ENCODE peak calls at places on chromosomes 3 and 15, in eight cellular contexts. One of them, this sample, is unnamed.

GRCh38 chr15:73650387-73651126 is 17.4 kb upstream of the NPTN start:
- DNase-seq in fibroblast of pulmonary artery: peak; percentile 84
- DNase-seq in adipocyte: peak; percentile 90
- DNase-seq in COR-L47: no peak
- DNase-seq in neuronal stem cell: no peak
- DNase-seq in HFFc6: peak; percentile 41
- DNase-seq in activated effector memory CD4-positive, alpha-beta T cell treated with Interleukin-2 at 50 U/mL for 16 hours: no peak
- DNase-seq in NCI-H1694 treated with DMSO at 0.1 percent for 48 hours: no peak
- DNase-seq in this sample: no peak

GRCh38 chr3:63964287-63965073 is 52.3 kb upstream of the SCAANT1 start:
- DNase-seq in fibroblast of pulmonary artery: no peak
- DNase-seq in adipocyte: no peak
- DNase-seq in COR-L47: no peak
- DNase-seq in neuronal stem cell: no peak
- DNase-seq in HFFc6: no peak
- DNase-seq in activated effector memory CD4-positive, alpha-beta T cell treated with Interleukin-2 at 50 U/mL for 16 hours: no peak
- DNase-seq in NCI-H1694 treated with DMSO at 0.1 percent for 48 hours: no peak
- DNase-seq in this sample: no peak

GRCh38 chr3:143294183-143294582 is 174.6 kb downstream of the CHST2 start:
- DNase-seq in fibroblast of pulmonary artery: no peak
- DNase-seq in adipocyte: no peak
- DNase-seq in COR-L47: no peak
- DNase-seq in neuronal stem cell: no peak
- DNase-seq in HFFc6: no peak
- DNase-seq in activated effector memory CD4-positive, alpha-beta T cell treated with Interleukin-2 at 50 U/mL for 16 hours: no peak
- DNase-seq in NCI-H1694 treated with DMSO at 0.1 percent for 48 hours: no peak
- DNase-seq in this sample: no peak

GRCh38 chr3:49841126-49841525 is 15.2 kb downstream of the TRAIP start:
- DNase-seq in fibroblast of pulmonary artery: peak; percentile 44
- DNase-seq in adipocyte: peak; percentile 12
- DNase-seq in COR-L47: no peak
- DNase-seq in neuronal stem cell: peak; percentile 15
- DNase-seq in HFFc6: peak; percentile 8
- DNase-seq in activated effector memory CD4-positive, alpha-beta T cell treated with Interleukin-2 at 50 U/mL for 16 hours: no peak
- DNase-seq in NCI-H1694 treated with DMSO at 0.1 percent for 48 hours: peak; percentile 0
- DNase-seq in this sample: no peak

GRCh38 chr3:174325834-174326705 is 533.1 kb upstream of the NAALADL2 start:
- DNase-seq in fibroblast of pulmonary artery: peak; percentile 25
- DNase-seq in adipocyte: peak; percentile 83
- DNase-seq in COR-L47: no peak
- DNase-seq in neuronal stem cell: no peak
- DNase-seq in HFFc6: peak; percentile 82
- DNase-seq in activated effector memory CD4-positive, alpha-beta T cell treated with Interleukin-2 at 50 U/mL for 16 hours: no peak
- DNase-seq in NCI-H1694 treated with DMSO at 0.1 percent for 48 hours: no peak
- DNase-seq in this sample: no peak

GRCh38 chr3:48402907-48403306 is 27.0 kb downstream of the PLXNB1 start:
- DNase-seq in fibroblast of pulmonary artery: no peak
- DNase-seq in adipocyte: no peak
- DNase-seq in COR-L47: no peak
- DNase-seq in neuronal stem cell: no peak
- DNase-seq in HFFc6: no peak
- DNase-seq in activated effector memory CD4-positive, alpha-beta T cell treated with Interleukin-2 at 50 U/mL for 16 hours: no peak
- DNase-seq in NCI-H1694 treated with DMSO at 0.1 percent for 48 hours: no peak
- DNase-seq in this sample: no peak

GRCh38 chr3:177777699-177778098 is 580.4 kb upstream of the TBL1XR1 start:
- DNase-seq in fibroblast of pulmonary artery: peak; percentile 55
- DNase-seq in adipocyte: no peak
- DNase-seq in COR-L47: peak; percentile 67
- DNase-seq in neuronal stem cell: peak; percentile 15
- DNase-seq in HFFc6: peak; percentile 45
- DNase-seq in activated effector memory CD4-positive, alpha-beta T cell treated with Interleukin-2 at 50 U/mL for 16 hours: peak; percentile 12
- DNase-seq in NCI-H1694 treated with DMSO at 0.1 percent for 48 hours: peak; percentile 34
- DNase-seq in this sample: no peak

GRCh38 chr3:123733805-123734526 is 149.1 kb upstream of the HACD2 start:
- DNase-seq in fibroblast of pulmonary artery: peak; percentile 48
- DNase-seq in adipocyte: peak; percentile 50
- DNase-seq in COR-L47: no peak
- DNase-seq in neuronal stem cell: no peak
- DNase-seq in HFFc6: peak; percentile 92
- DNase-seq in activated effector memory CD4-positive, alpha-beta T cell treated with Interleukin-2 at 50 U/mL for 16 hours: no peak
- DNase-seq in NCI-H1694 treated with DMSO at 0.1 percent for 48 hours: no peak
- DNase-seq in this sample: no peak

GRCh38 chr3:99503350-99503749 is 135.0 kb upstream of the COL8A1 start:
- DNase-seq in fibroblast of pulmonary artery: peak; percentile 50
- DNase-seq in adipocyte: no peak
- DNase-seq in COR-L47: no peak
- DNase-seq in neuronal stem cell: no peak
- DNase-seq in HFFc6: no peak
- DNase-seq in activated effector memory CD4-positive, alpha-beta T cell treated with Interleukin-2 at 50 U/mL for 16 hours: no peak
- DNase-seq in NCI-H1694 treated with DMSO at 0.1 percent for 48 hours: no peak
- DNase-seq in this sample: no peak

GRCh38 chr3:85252686-85253085 is 293.9 kb downstream of the CADM2 start:
- DNase-seq in fibroblast of pulmonary artery: no peak
- DNase-seq in adipocyte: no peak
- DNase-seq in COR-L47: no peak
- DNase-seq in neuronal stem cell: no peak
- DNase-seq in HFFc6: no peak
- DNase-seq in activated effector memory CD4-positive, alpha-beta T cell treated with Interleukin-2 at 50 U/mL for 16 hours: no peak
- DNase-seq in NCI-H1694 treated with DMSO at 0.1 percent for 48 hours: no peak
- DNase-seq in this sample: no peak

GRCh38 chr3:159882784-159883779 is 105.6 kb upstream of the IL12A start:
- DNase-seq in fibroblast of pulmonary artery: peak; percentile 32
- DNase-seq in adipocyte: peak; percentile 58
- DNase-seq in COR-L47: peak; percentile 30
- DNase-seq in neuronal stem cell: no peak
- DNase-seq in HFFc6: peak; percentile 76
- DNase-seq in activated effector memory CD4-positive, alpha-beta T cell treated with Interleukin-2 at 50 U/mL for 16 hours: no peak
- DNase-seq in NCI-H1694 treated with DMSO at 0.1 percent for 48 hours: no peak
- DNase-seq in this sample: no peak

GRCh38 chr3:85939026-85939616 is 980.3 kb downstream of the CADM2 start:
- DNase-seq in fibroblast of pulmonary artery: peak; percentile 8
- DNase-seq in adipocyte: no peak
- DNase-seq in COR-L47: peak; percentile 43
- DNase-seq in neuronal stem cell: no peak
- DNase-seq in HFFc6: no peak
- DNase-seq in activated effector memory CD4-positive, alpha-beta T cell treated with Interleukin-2 at 50 U/mL for 16 hours: no peak
- DNase-seq in NCI-H1694 treated with DMSO at 0.1 percent for 48 hours: peak; percentile 2
- DNase-seq in this sample: no peak

GRCh38 chr3:195097331-195098255 is 173.4 kb downstream of the XXYLT1 start:
- DNase-seq in fibroblast of pulmonary artery: no peak
- DNase-seq in adipocyte: no peak
- DNase-seq in COR-L47: no peak
- DNase-seq in neuronal stem cell: no peak
- DNase-seq in HFFc6: no peak
- DNase-seq in activated effector memory CD4-positive, alpha-beta T cell treated with Interleukin-2 at 50 U/mL for 16 hours: no peak
- DNase-seq in NCI-H1694 treated with DMSO at 0.1 percent for 48 hours: no peak
- DNase-seq in this sample: no peak

GRCh38 chr3:55494976-55495375 is 7.9 kb upstream of the WNT5A start:
- DNase-seq in fibroblast of pulmonary artery: no peak
- DNase-seq in adipocyte: no peak
- DNase-seq in COR-L47: no peak
- DNase-seq in neuronal stem cell: no peak
- DNase-seq in HFFc6: no peak
- DNase-seq in activated effector memory CD4-positive, alpha-beta T cell treated with Interleukin-2 at 50 U/mL for 16 hours: no peak
- DNase-seq in NCI-H1694 treated with DMSO at 0.1 percent for 48 hours: no peak
- DNase-seq in this sample: no peak

GRCh38 chr3:16048435-16049318 is 125.8 kb upstream of the GALNT15 start:
- DNase-seq in fibroblast of pulmonary artery: peak; percentile 87
- DNase-seq in adipocyte: peak; percentile 90
- DNase-seq in COR-L47: peak; percentile 17
- DNase-seq in neuronal stem cell: peak; percentile 30
- DNase-seq in HFFc6: peak; percentile 73
- DNase-seq in activated effector memory CD4-positive, alpha-beta T cell treated with Interleukin-2 at 50 U/mL for 16 hours: no peak
- DNase-seq in NCI-H1694 treated with DMSO at 0.1 percent for 48 hours: peak; percentile 80
- DNase-seq in this sample: peak; percentile 2

GRCh38 chr15:73987646-73988045 is 4.4 kb downstream of the STOML1 start:
- DNase-seq in fibroblast of pulmonary artery: no peak
- DNase-seq in adipocyte: no peak
- DNase-seq in COR-L47: no peak
- DNase-seq in neuronal stem cell: no peak
- DNase-seq in HFFc6: no peak
- DNase-seq in activated effector memory CD4-positive, alpha-beta T cell treated with Interleukin-2 at 50 U/mL for 16 hours: no peak
- DNase-seq in NCI-H1694 treated with DMSO at 0.1 percent for 48 hours: no peak
- DNase-seq in this sample: no peak

GRCh38 chr3:99960941-99961340 is 143.3 kb downstream of the CMSS1 start:
- DNase-seq in fibroblast of pulmonary artery: no peak
- DNase-seq in adipocyte: no peak
- DNase-seq in COR-L47: no peak
- DNase-seq in neuronal stem cell: no peak
- DNase-seq in HFFc6: no peak
- DNase-seq in activated effector memory CD4-positive, alpha-beta T cell treated with Interleukin-2 at 50 U/mL for 16 hours: no peak
- DNase-seq in NCI-H1694 treated with DMSO at 0.1 percent for 48 hours: no peak
- DNase-seq in this sample: no peak

GRCh38 chr3:15280853-15281532 is 51.4 kb downstream of the SH3BP5 start:
- DNase-seq in fibroblast of pulmonary artery: no peak
- DNase-seq in adipocyte: no peak
- DNase-seq in COR-L47: no peak
- DNase-seq in neuronal stem cell: no peak
- DNase-seq in HFFc6: no peak
- DNase-seq in activated effector memory CD4-positive, alpha-beta T cell treated with Interleukin-2 at 50 U/mL for 16 hours: no peak
- DNase-seq in NCI-H1694 treated with DMSO at 0.1 percent for 48 hours: no peak
- DNase-seq in this sample: no peak

GRCh38 chr15:98671060-98672008 is 23.0 kb downstream of the IGF1R start:
- DNase-seq in fibroblast of pulmonary artery: peak; percentile 74
- DNase-seq in adipocyte: peak; percentile 76
- DNase-seq in COR-L47: no peak
- DNase-seq in neuronal stem cell: no peak
- DNase-seq in HFFc6: peak; percentile 61
- DNase-seq in activated effector memory CD4-positive, alpha-beta T cell treated with Interleukin-2 at 50 U/mL for 16 hours: no peak
- DNase-seq in NCI-H1694 treated with DMSO at 0.1 percent for 48 hours: no peak
- DNase-seq in this sample: no peak

GRCh38 chr15:96064351-96064756 is 266.1 kb upstream of the NR2F2 start:
- DNase-seq in fibroblast of pulmonary artery: peak; percentile 56
- DNase-seq in adipocyte: peak; percentile 87
- DNase-seq in COR-L47: no peak
- DNase-seq in neuronal stem cell: no peak
- DNase-seq in HFFc6: peak; percentile 17
- DNase-seq in activated effector memory CD4-positive, alpha-beta T cell treated with Interleukin-2 at 50 U/mL for 16 hours: no peak
- DNase-seq in NCI-H1694 treated with DMSO at 0.1 percent for 48 hours: no peak
- DNase-seq in this sample: no peak

GRCh38 chr3:130748520-130748919 is 1.9 kb upstream of the PIK3R4 start:
- DNase-seq in fibroblast of pulmonary artery: no peak
- DNase-seq in adipocyte: peak; percentile 32
- DNase-seq in COR-L47: no peak
- DNase-seq in neuronal stem cell: no peak
- DNase-seq in HFFc6: no peak
- DNase-seq in activated effector memory CD4-positive, alpha-beta T cell treated with Interleukin-2 at 50 U/mL for 16 hours: no peak
- DNase-seq in NCI-H1694 treated with DMSO at 0.1 percent for 48 hours: no peak
- DNase-seq in this sample: no peak

GRCh38 chr3:43790060-43790459 is 99.3 kb downstream of the ABHD5 start:
- DNase-seq in fibroblast of pulmonary artery: no peak
- DNase-seq in adipocyte: no peak
- DNase-seq in COR-L47: no peak
- DNase-seq in neuronal stem cell: no peak
- DNase-seq in HFFc6: no peak
- DNase-seq in activated effector memory CD4-positive, alpha-beta T cell treated with Interleukin-2 at 50 U/mL for 16 hours: no peak
- DNase-seq in NCI-H1694 treated with DMSO at 0.1 percent for 48 hours: no peak
- DNase-seq in this sample: no peak

GRCh38 chr3:45021524-45021923 is 4.6 kb upstream of the CLEC3B start:
- DNase-seq in fibroblast of pulmonary artery: no peak
- DNase-seq in adipocyte: no peak
- DNase-seq in COR-L47: no peak
- DNase-seq in neuronal stem cell: no peak
- DNase-seq in HFFc6: no peak
- DNase-seq in activated effector memory CD4-positive, alpha-beta T cell treated with Interleukin-2 at 50 U/mL for 16 hours: no peak
- DNase-seq in NCI-H1694 treated with DMSO at 0.1 percent for 48 hours: no peak
- DNase-seq in this sample: no peak

GRCh38 chr3:96267577-96267976 is 546.8 kb upstream of the EPHA6 start:
- DNase-seq in fibroblast of pulmonary artery: no peak
- DNase-seq in adipocyte: no peak
- DNase-seq in COR-L47: no peak
- DNase-seq in neuronal stem cell: no peak
- DNase-seq in HFFc6: no peak
- DNase-seq in activated effector memory CD4-positive, alpha-beta T cell treated with Interleukin-2 at 50 U/mL for 16 hours: no peak
- DNase-seq in NCI-H1694 treated with DMSO at 0.1 percent for 48 hours: no peak
- DNase-seq in this sample: no peak

GRCh38 chr3:57791245-57791644 is 35.1 kb downstream of the SLMAP start:
- DNase-seq in fibroblast of pulmonary artery: peak; percentile 57
- DNase-seq in adipocyte: peak; percentile 22
- DNase-seq in COR-L47: no peak
- DNase-seq in neuronal stem cell: no peak
- DNase-seq in HFFc6: no peak
- DNase-seq in activated effector memory CD4-positive, alpha-beta T cell treated with Interleukin-2 at 50 U/mL for 16 hours: no peak
- DNase-seq in NCI-H1694 treated with DMSO at 0.1 percent for 48 hours: no peak
- DNase-seq in this sample: no peak

GRCh38 chr3:65582012-65582717 is 456.6 kb downstream of the MAGI1 start:
- DNase-seq in fibroblast of pulmonary artery: no peak
- DNase-seq in adipocyte: peak; percentile 23
- DNase-seq in COR-L47: no peak
- DNase-seq in neuronal stem cell: no peak
- DNase-seq in HFFc6: peak; percentile 32
- DNase-seq in activated effector memory CD4-positive, alpha-beta T cell treated with Interleukin-2 at 50 U/mL for 16 hours: no peak
- DNase-seq in NCI-H1694 treated with DMSO at 0.1 percent for 48 hours: no peak
- DNase-seq in this sample: no peak

GRCh38 chr3:41710646-41711388 is 251.1 kb downstream of the ULK4 start:
- DNase-seq in fibroblast of pulmonary artery: peak; percentile 66
- DNase-seq in adipocyte: peak; percentile 82
- DNase-seq in COR-L47: no peak
- DNase-seq in neuronal stem cell: no peak
- DNase-seq in HFFc6: peak; percentile 64
- DNase-seq in activated effector memory CD4-positive, alpha-beta T cell treated with Interleukin-2 at 50 U/mL for 16 hours: no peak
- DNase-seq in NCI-H1694 treated with DMSO at 0.1 percent for 48 hours: no peak
- DNase-seq in this sample: no peak

GRCh38 chr3:183909030-183909600 is 24.4 kb upstream of the PARL start:
- DNase-seq in fibroblast of pulmonary artery: no peak
- DNase-seq in adipocyte: no peak
- DNase-seq in COR-L47: no peak
- DNase-seq in neuronal stem cell: no peak
- DNase-seq in HFFc6: no peak
- DNase-seq in activated effector memory CD4-positive, alpha-beta T cell treated with Interleukin-2 at 50 U/mL for 16 hours: no peak
- DNase-seq in NCI-H1694 treated with DMSO at 0.1 percent for 48 hours: no peak
- DNase-seq in this sample: no peak

GRCh38 chr15:30001592-30001991 is 81.2 kb upstream of the GOLGA8J start:
- DNase-seq in fibroblast of pulmonary artery: no peak
- DNase-seq in adipocyte: no peak
- DNase-seq in COR-L47: no peak
- DNase-seq in neuronal stem cell: no peak
- DNase-seq in HFFc6: no peak
- DNase-seq in activated effector memory CD4-positive, alpha-beta T cell treated with Interleukin-2 at 50 U/mL for 16 hours: no peak
- DNase-seq in NCI-H1694 treated with DMSO at 0.1 percent for 48 hours: no peak
- DNase-seq in this sample: peak; percentile 95

GRCh38 chr3:54223063-54223462 is 100.7 kb downstream of the CACNA2D3 start:
- DNase-seq in fibroblast of pulmonary artery: no peak
- DNase-seq in adipocyte: no peak
- DNase-seq in COR-L47: no peak
- DNase-seq in neuronal stem cell: no peak
- DNase-seq in HFFc6: no peak
- DNase-seq in activated effector memory CD4-positive, alpha-beta T cell treated with Interleukin-2 at 50 U/mL for 16 hours: no peak
- DNase-seq in NCI-H1694 treated with DMSO at 0.1 percent for 48 hours: no peak
- DNase-seq in this sample: no peak

GRCh38 chr15:51144021-51144532 is 49.4 kb upstream of the TNFAIP8L3 start:
- DNase-seq in fibroblast of pulmonary artery: peak; percentile 90
- DNase-seq in adipocyte: peak; percentile 53
- DNase-seq in COR-L47: no peak
- DNase-seq in neuronal stem cell: no peak
- DNase-seq in HFFc6: peak; percentile 25
- DNase-seq in activated effector memory CD4-positive, alpha-beta T cell treated with Interleukin-2 at 50 U/mL for 16 hours: no peak
- DNase-seq in NCI-H1694 treated with DMSO at 0.1 percent for 48 hours: no peak
- DNase-seq in this sample: peak; percentile 66

GRCh38 chr3:125186261-125186770 is 26.2 kb downstream of the SLC12A8 start:
- DNase-seq in fibroblast of pulmonary artery: peak; percentile 46
- DNase-seq in adipocyte: peak; percentile 63
- DNase-seq in COR-L47: no peak
- DNase-seq in neuronal stem cell: no peak
- DNase-seq in HFFc6: no peak
- DNase-seq in activated effector memory CD4-positive, alpha-beta T cell treated with Interleukin-2 at 50 U/mL for 16 hours: no peak
- DNase-seq in NCI-H1694 treated with DMSO at 0.1 percent for 48 hours: no peak
- DNase-seq in this sample: no peak

This sample was measured in caudate nucleus.